ENCODE peak calls at places on chromosomes 6 and 20, in seven cellular contexts. M is breast epithelium, E is ovary, C is A549, H is tibial nerve, O is uterus, J is adrenal gland. D is an unnamed sample.

GRCh38 chr6:53623497-53623896 is 42.1 kb downstream of the KLHL31 start:
- DNase-seq in M (no peak), E (no peak), C (no peak), H (no peak), O (no peak), J (peak; percentile 36), D (no peak)

GRCh38 chr6:24245275-24245674 is 112.6 kb downstream of the DCDC2 start:
- DNase-seq in M (no peak), E (no peak), C (no peak), H (no peak), O (no peak), J (no peak), D (no peak)

GRCh38 chr6:166101819-166102419 is 65.7 kb downstream of the TBXT start:
- DNase-seq in M (no peak), E (no peak), C (no peak), H (no peak), O (no peak), J (no peak), D (no peak)

GRCh38 chr6:157989541-157990289 is 8.1 kb downstream of the SYNJ2 start:
- DNase-seq in M (peak; percentile 90), E (peak; percentile 71), C (no peak), H (no peak), O (peak; percentile 73), J (peak; percentile 91), D (peak; percentile 61)

GRCh38 chr6:16989382-16989781 is 112.5 kb upstream of the STMND1 start:
- DNase-seq in M (no peak), E (no peak), C (no peak), H (no peak), O (no peak), J (no peak), D (no peak)

GRCh38 chr6:487956-488355 is 96.4 kb downstream of the IRF4 start:
- DNase-seq in M (no peak), E (no peak), C (no peak), H (no peak), O (no peak), J (no peak), D (no peak)

GRCh38 chr6:157410088-157410487 is 29.1 kb downstream of the ZDHHC14 start:
- DNase-seq in M (no peak), E (no peak), C (no peak), H (no peak), O (no peak), J (no peak), D (no peak)

GRCh38 chr6:146902846-146903245 is 301.4 kb upstream of the STXBP5 start:
- DNase-seq in M (no peak), E (no peak), C (no peak), H (no peak), O (no peak), J (no peak), D (no peak)

GRCh38 chr6:134016558-134016814 is 35.9 kb downstream of the SLC2A12 start:
- DNase-seq in M (no peak), E (no peak), C (no peak), H (no peak), O (no peak), J (no peak), D (no peak)

GRCh38 chr6:108619431-108620197 is 58.9 kb downstream of the FOXO3 start:
- DNase-seq in M (no peak), E (no peak), C (no peak), H (no peak), O (no peak), J (no peak), D (no peak)

GRCh38 chr20:60882776-60883303 is 369.2 kb upstream of the CDH4 start:
- DNase-seq in M (no peak), E (no peak), C (no peak), H (no peak), O (no peak), J (no peak), D (no peak)

GRCh38 chr20:32203556-32204484 is 3.7 kb downstream of the PLAGL2 start:
- DNase-seq in M (no peak), E (no peak), C (no peak), H (no peak), O (peak; percentile 39), J (no peak), D (no peak)

GRCh38 chr6:10595731-10596664 is 74.8 kb downstream of the GCNT2 start:
- DNase-seq in M (no peak), E (no peak), C (no peak), H (no peak), O (no peak), J (no peak), D (peak; percentile 22)

GRCh38 chr6:63527658-63528514 is 44.4 kb upstream of the LOC128125822 start:
- DNase-seq in M (no peak), E (no peak), C (peak; percentile 79), H (no peak), O (peak; percentile 63), J (peak; percentile 95), D (peak; percentile 35)

GRCh38 chr6:68777956-68778355 is 142.9 kb downstream of the ADGRB3 start:
- DNase-seq in M (no peak), E (no peak), C (no peak), H (no peak), O (no peak), J (no peak), D (no peak)

GRCh38 chr6:28252507-28252975 is 472 bp upstream of the ZKSCAN4 start:
- DNase-seq in M (no peak), E (no peak), C (no peak), H (no peak), O (no peak), J (no peak), D (no peak)

GRCh38 chr6:28254340-28254618 is 2.2 kb upstream of the ZKSCAN4 start:
- DNase-seq in M (no peak), E (no peak), C (no peak), H (no peak), O (no peak), J (no peak), D (no peak)

GRCh38 chr6:28248916-28249315 is 3.2 kb downstream of the ZKSCAN4 start:
- DNase-seq in M (no peak), E (no peak), C (no peak), H (no peak), O (no peak), J (no peak), D (no peak)

GRCh38 chr6:28250747-28251146 is 1.3 kb downstream of the ZKSCAN4 start:
- DNase-seq in M (no peak), E (no peak), C (no peak), H (no peak), O (no peak), J (no peak), D (no peak)

GRCh38 chr6:28251648-28252506 is at the start of gene ZKSCAN4:
- DNase-seq in M (peak; percentile 56), E (peak; percentile 76), C (peak; percentile 64), H (peak; percentile 25), O (peak; percentile 79), J (peak; percentile 82), D (peak; percentile 55)
- TF ChIP-seq POLR2A in M (no peak), E (no peak), C (no peak), H (no peak), O (no peak), J (no peak), D (peak; percentile 33)

GRCh38 chr20:63698739-63699465 is 2.5 kb downstream of the TNFRSF6B start:
- DNase-seq in M (peak; percentile 53), E (peak; percentile 19), C (peak; percentile 83), H (no peak), O (peak; percentile 65), J (peak; percentile 92), D (peak; percentile 96)
- TF ChIP-seq POLR2A in M (no peak), E (no peak), C (no peak), H (no peak), O (no peak), J (no peak), D (no peak)

DNA sequence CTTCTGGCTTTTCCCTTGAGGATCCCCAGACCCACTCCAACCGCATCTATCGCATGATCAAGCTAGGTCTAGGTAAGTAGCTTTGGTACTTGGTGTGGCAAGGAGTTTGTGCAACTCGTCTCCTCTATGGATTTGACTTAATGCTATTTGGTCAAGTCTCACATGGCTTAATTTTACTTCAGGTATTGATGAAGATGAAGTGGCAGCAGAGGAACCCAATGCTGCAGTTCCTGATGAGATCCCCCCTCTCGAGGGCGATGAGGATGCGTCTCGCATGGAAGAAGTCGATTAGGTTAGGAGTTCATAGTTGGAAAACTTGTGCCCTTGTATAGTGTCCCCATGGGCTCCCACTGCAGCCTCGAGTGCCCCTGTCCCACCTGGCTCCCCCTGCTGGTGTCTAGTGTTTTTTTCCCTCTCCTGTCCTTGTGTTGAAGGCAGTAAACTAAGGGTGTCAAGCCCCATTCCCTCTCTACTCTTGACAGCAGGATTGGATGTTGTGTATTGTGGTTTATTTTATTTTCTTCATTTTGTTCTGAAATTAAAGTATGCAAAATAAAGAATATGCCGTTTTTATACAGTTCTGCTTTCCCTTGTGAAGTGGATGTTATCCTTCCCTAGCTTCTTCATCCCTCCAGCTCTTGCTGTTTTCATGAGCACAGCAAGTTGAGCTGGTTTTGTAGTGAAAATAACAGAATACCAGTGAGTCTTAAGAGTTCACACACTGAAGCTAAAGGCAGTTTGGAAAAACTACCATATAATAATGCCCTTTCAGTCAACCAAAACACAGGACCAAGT is 3.8 kb downstream of the SLC35B2 start:
- DNase-seq in M (no peak), E (no peak), C (no peak), H (no peak), O (no peak), J (no peak), D (no peak)
- TF ChIP-seq POLR2A in M (no peak), E (no peak), C (no peak), H (no peak), O (no peak), J (no peak), D (no peak)

GRCh38 chr20:58458342-58459057 is 56.7 kb downstream of the APCDD1L start:
- DNase-seq in M (no peak), E (no peak), C (no peak), H (no peak), O (no peak), J (no peak), D (no peak)
- TF ChIP-seq POLR2A in M (no peak), E (no peak), C (no peak), H (no peak), O (no peak), J (no peak), D (no peak)

GRCh38 chr20:407097-407952 is 774 bp upstream of the RBCK1 start:
- DNase-seq in M (peak; percentile 73), E (peak; percentile 69), C (peak; percentile 91), H (peak; percentile 30), O (peak; percentile 67), J (peak; percentile 90), D (peak; percentile 91)
- TF ChIP-seq POLR2A in M (no peak), E (peak; percentile 4), C (peak; percentile 74), H (no peak), O (peak; percentile 28), J (peak; percentile 55), D (peak; percentile 80)

DNA sequence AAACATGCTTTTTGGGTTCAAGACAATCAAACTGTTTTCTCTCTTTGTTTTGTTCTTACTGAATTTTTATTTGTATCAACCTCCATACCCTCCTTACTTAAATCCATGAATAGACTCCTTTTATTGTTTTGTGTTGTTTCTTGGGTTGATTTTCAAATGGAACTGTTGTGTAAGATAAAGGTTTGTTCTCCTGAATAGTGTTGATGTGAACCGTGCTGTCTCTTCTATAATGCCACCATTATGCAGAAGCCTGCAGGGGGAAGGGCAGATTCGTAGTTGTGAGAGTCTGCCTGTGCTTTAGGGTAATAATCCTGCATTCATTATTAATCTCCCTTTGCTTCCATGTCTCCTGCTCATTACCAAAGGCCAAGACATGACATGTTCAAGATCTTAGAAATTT is 105.9 kb downstream of the CDKAL1 start:
- DNase-seq in M (no peak), E (no peak), C (no peak), H (no peak), O (no peak), J (no peak), D (no peak)
- TF ChIP-seq POLR2A in M (no peak), E (no peak), C (no peak), H (no peak), O (no peak), J (no peak), D (no peak)

GRCh38 chr6:111800468-111800760 is 72.8 kb downstream of the FYN start:
- DNase-seq in M (no peak), E (no peak), C (no peak), H (no peak), O (no peak), J (no peak), D (no peak)
- TF ChIP-seq POLR2A in M (no peak), E (no peak), C (no peak), H (no peak), O (no peak), J (no peak), D (no peak)